ENCODE peak calls at places on chromosome 21, in ten cellular contexts. D is activated naive CD8-positive, alpha-beta T cell treated with anti-CD3 and anti-CD28 coated beads, Interleukin-2, amount 50 U/mL, for 24 hours; M is stimulated activated CD8-positive, alpha-beta memory T cell treated with anti-CD3 and anti-CD28 coated beads, Interleukin-7, amount 100 ng/mL, for 1 hour; L is T-helper 1 cell; I is NCI-H446 treated with DMSO at 0.1 percent for 48 hours; P is dermis microvascular lymphatic vessel endothelial cell; X is HCT116; U is foreskin fibroblast; K is left colon; Z is germinal center. Q is an unnamed sample.

GRCh38 chr21:15124731-15125130 is 59.9 kb upstream of the NRIP1 start:
- DNase-seq in D (no peak), M (no peak), L (no peak), I (no peak), P (no peak), X (no peak), U (no peak), K (no peak), Z (no peak), Q (no peak)

GRCh38 chr21:28442624-28443023 is 550.1 kb downstream of the LTN1 start:
- DNase-seq in D (no peak), M (no peak), L (no peak), I (no peak), P (no peak), X (no peak), U (peak; percentile 93), K (no peak), Z (no peak), Q (no peak)

GRCh38 chr21:42578034-42578433 is 64.4 kb downstream of the SLC37A1 start:
- DNase-seq in D (no peak), M (no peak), L (no peak), I (no peak), P (no peak), X (no peak), U (no peak), K (peak; percentile 22), Z (no peak), Q (no peak)

GRCh38 chr21:43634618-43635017 is 24.7 kb downstream of the HSF2BP start:
- DNase-seq in D (no peak), M (no peak), L (no peak), I (no peak), P (no peak), X (no peak), U (peak; percentile 6), K (no peak), Z (no peak), Q (no peak)

GRCh38 chr21:22725436-22725835 is 1727.2 kb downstream of the NCAM2 start:
- DNase-seq in D (no peak), M (no peak), L (no peak), I (no peak), P (no peak), X (no peak), U (no peak), K (no peak), Z (no peak), Q (no peak)

GRCh38 chr21:42234464-42235241 is 15.7 kb downstream of the ABCG1 start:
- DNase-seq in D (peak; percentile 83), M (peak; percentile 40), L (peak; percentile 78), I (no peak), P (peak; percentile 75), X (no peak), U (peak; percentile 53), K (peak; percentile 67), Z (peak; percentile 87), Q (peak; percentile 52)

GRCh38 chr21:31713973-31714740 is 17.8 kb downstream of the SCAF4 start:
- DNase-seq in D (no peak), M (no peak), L (no peak), I (no peak), P (no peak), X (no peak), U (peak; percentile 21), K (no peak), Z (no peak), Q (no peak)

GRCh38 chr21:42199488-42200463 is 19.2 kb upstream of the ABCG1 start:
- DNase-seq in D (no peak), M (no peak), L (no peak), I (no peak), P (peak; percentile 91), X (no peak), U (peak; percentile 72), K (peak; percentile 53), Z (no peak), Q (no peak)

GRCh38 chr21:46056450-46056903 is 41.4 kb upstream of the COL6A2 start:
- DNase-seq in D (peak; percentile 62), M (no peak), L (no peak), I (no peak), P (no peak), X (no peak), U (peak; percentile 97), K (peak; percentile 86), Z (no peak), Q (no peak)

GRCh38 chr21:43302356-43302700 is 124.6 kb downstream of the SIK1 start:
- DNase-seq in D (no peak), M (no peak), L (no peak), I (no peak), P (no peak), X (no peak), U (no peak), K (no peak), Z (no peak), Q (no peak)

GRCh38 chr21:16419188-16419874 is 689.5 kb downstream of the USP25 start:
- DNase-seq in D (no peak), M (no peak), L (no peak), I (peak; percentile 96), P (peak; percentile 99), X (no peak), U (peak; percentile 82), K (peak; percentile 32), Z (no peak), Q (no peak)

GRCh38 chr21:36964832-36965719 is 1.4 kb downstream of the HLCS start:
- DNase-seq in D (no peak), M (no peak), L (no peak), I (no peak), P (no peak), X (no peak), U (no peak), K (no peak), Z (peak; percentile 36), Q (no peak)

GRCh38 chr21:43025636-43026180 is 49.9 kb downstream of the CBS start:
- DNase-seq in D (no peak), M (no peak), L (no peak), I (no peak), P (no peak), X (no peak), U (peak; percentile 73), K (no peak), Z (no peak), Q (no peak)

GRCh38 chr21:41596241-41596925 is 88.4 kb upstream of the TMPRSS2 start:
- DNase-seq in D (no peak), M (no peak), L (no peak), I (no peak), P (no peak), X (no peak), U (no peak), K (peak; percentile 10), Z (no peak), Q (no peak)

GRCh38 chr21:46366091-46366490 is 42.1 kb downstream of the PCNT start:
- DNase-seq in D (no peak), M (no peak), L (no peak), I (no peak), P (no peak), X (no peak), U (no peak), K (no peak), Z (no peak), Q (no peak)

GRCh38 chr21:15692711-15693110 is 37.1 kb upstream of the USP25 start:
- DNase-seq in D (no peak), M (no peak), L (no peak), I (no peak), P (peak; percentile 25), X (no peak), U (no peak), K (no peak), Z (no peak), Q (no peak)

GRCh38 chr21:42061195-42061865 is 9.8 kb upstream of the UMODL1 start:
- DNase-seq in D (peak; percentile 27), M (no peak), L (no peak), I (no peak), P (no peak), X (no peak), U (no peak), K (peak; percentile 65), Z (peak; percentile 84), Q (no peak)

GRCh38 chr21:14084701-14085100 is 126.1 kb downstream of the LIPI start:
- DNase-seq in D (no peak), M (no peak), L (no peak), I (no peak), P (no peak), X (no peak), U (no peak), K (no peak), Z (no peak), Q (no peak)

GRCh38 chr21:31665397-31665796 is 5.9 kb downstream of the SOD1 start:
- DNase-seq in D (peak; percentile 23), M (no peak), L (no peak), I (no peak), P (no peak), X (no peak), U (peak; percentile 49), K (no peak), Z (no peak), Q (no peak)

GRCh38 chr21:35989185-35989735 is 71.1 kb downstream of the SETD4 start:
- DNase-seq in D (no peak), M (no peak), L (no peak), I (no peak), P (no peak), X (no peak), U (peak; percentile 35), K (peak; percentile 28), Z (no peak), Q (no peak)

GRCh38 chr21:44708866-44709425 is 2.4 kb downstream of the TSPEAR start:
- DNase-seq in D (no peak), M (no peak), L (no peak), I (no peak), P (no peak), X (no peak), U (no peak), K (no peak), Z (no peak), Q (no peak)

GRCh38 chr21:39705849-39706248 is 39.1 kb upstream of the IGSF5 start:
- DNase-seq in D (no peak), M (no peak), L (no peak), I (no peak), P (no peak), X (no peak), U (peak; percentile 38), K (no peak), Z (no peak), Q (peak; percentile 66)

GRCh38 chr21:28127390-28127789 is 865.3 kb downstream of the LTN1 start:
- DNase-seq in D (no peak), M (no peak), L (no peak), I (no peak), P (no peak), X (no peak), U (no peak), K (no peak), Z (no peak), Q (no peak)

GRCh38 chr21:21712761-21713558 is 714.8 kb downstream of the NCAM2 start:
- DNase-seq in D (no peak), M (no peak), L (no peak), I (peak; percentile 91), P (no peak), X (no peak), U (peak; percentile 62), K (no peak), Z (no peak), Q (no peak)

GRCh38 chr21:29005696-29006095 is 13.0 kb upstream of the LTN1 start:
- DNase-seq in D (no peak), M (no peak), L (no peak), I (no peak), P (no peak), X (no peak), U (peak; percentile 28), K (no peak), Z (no peak), Q (no peak)

Q was measured in NCI-H1694 treated with DMSO at 0.1 percent for 48 hours.